ENCODE peak calls at places on chromosomes 12 and 14, in seven cellular contexts. P, K, Z, J, A, U and N are unnamed samples.

GRCh38 chr14:80055912-80056801 is 155.1 kb downstream of the DIO2 start:
- DNase-seq in P (peak; percentile 69), K (peak; percentile 70), Z (peak; percentile 62), J (peak; percentile 78), A (peak; percentile 73), U (peak; percentile 20), N (peak; percentile 46)

GRCh38 chr12:94545937-94546771 is 86.5 kb upstream of the CEP83 start:
- DNase-seq in P (peak; percentile 82), K (peak; percentile 80), Z (peak; percentile 78), J (peak; percentile 68), A (peak; percentile 82), U (peak; percentile 78), N (peak; percentile 52)

GRCh38 chr14:53494587-53494986 is 341.5 kb upstream of the DDHD1 start:
- DNase-seq in P (no peak), K (peak; percentile 77), Z (no peak), J (no peak), A (no peak), U (no peak), N (no peak)

GRCh38 chr14:74562515-74563232 is 49.4 kb downstream of the LTBP2 start:
- DNase-seq in P (no peak), K (peak; percentile 38), Z (peak; percentile 51), J (peak; percentile 36), A (no peak), U (no peak), N (no peak)

GRCh38 chr12:105226219-105226618 is 9.8 kb downstream of the APPL2 start:
- DNase-seq in P (no peak), K (peak; percentile 94), Z (no peak), J (peak; percentile 97), A (no peak), U (peak; percentile 93), N (peak; percentile 89)

GRCh38 chr14:103188691-103189480 is 65.6 kb downstream of the TNFAIP2 start:
- DNase-seq in P (peak; percentile 73), K (no peak), Z (peak; percentile 67), J (no peak), A (peak; percentile 36), U (no peak), N (no peak)

GRCh38 chr12:59695379-59695778 is 99.5 kb downstream of the SLC16A7 start:
- DNase-seq in P (no peak), K (peak; percentile 62), Z (no peak), J (peak; percentile 69), A (no peak), U (no peak), N (peak; percentile 20)

GRCh38 chr12:6091786-6092566 is 32.5 kb downstream of the VWF start:
- DNase-seq in P (no peak), K (no peak), Z (no peak), J (no peak), A (no peak), U (no peak), N (no peak)

GRCh38 chr12:109173443-109174240 is 57.3 kb downstream of the ACACB start:
- DNase-seq in P (no peak), K (no peak), Z (no peak), J (no peak), A (no peak), U (no peak), N (no peak)

GRCh38 chr12:122981036-122981471 is 573 bp downstream of the ARL6IP4 start:
- DNase-seq in P (peak; percentile 44), K (no peak), Z (no peak), J (no peak), A (peak; percentile 67), U (no peak), N (no peak)

GRCh38 chr14:69532561-69533335 is 41.9 kb downstream of the CCDC177 start:
- DNase-seq in P (peak; percentile 18), K (no peak), Z (no peak), J (no peak), A (no peak), U (no peak), N (no peak)

DNA sequence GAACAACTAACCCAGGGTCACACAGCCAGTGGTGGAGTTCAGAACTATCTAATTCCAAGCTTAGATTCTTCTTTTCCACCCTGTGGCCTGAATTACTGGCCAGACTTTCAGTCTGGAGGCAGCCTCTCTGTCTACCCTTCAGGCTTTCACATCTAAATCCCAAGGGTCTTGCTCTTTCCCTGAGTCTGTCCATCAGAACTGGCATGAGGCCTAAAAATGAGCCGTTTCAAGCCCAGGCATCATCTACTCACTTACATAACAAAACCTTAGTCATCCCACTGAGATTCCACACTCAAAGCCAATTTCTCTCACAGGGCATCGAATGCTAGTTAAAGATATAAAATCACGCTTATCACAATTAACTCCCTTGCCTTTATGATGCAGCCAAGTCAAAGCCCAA is 1.3 kb upstream of the PTGDR start:
- DNase-seq in P (no peak), K (peak; percentile 76), Z (no peak), J (peak; percentile 49), A (no peak), U (no peak), N (peak; percentile 53)
- H2AFZ ChIP-seq in P (no peak overlapping the region), K (no peak overlapping the region), Z (no peak overlapping the region), J (no peak overlapping the region), A (no peak overlapping the region), U (peak overlapping the region; percentile 23), N (no peak overlapping the region)

GRCh38 chr12:131132118-131132892 is 178.6 kb downstream of the ADGRD1 start:
- DNase-seq in P (peak; percentile 88), K (peak; percentile 51), Z (peak; percentile 93), J (peak; percentile 1), A (peak; percentile 91), U (peak; percentile 37), N (no peak)

GRCh38 chr12:131131077-131131807 is 177.5 kb downstream of the ADGRD1 start:
- DNase-seq in P (no peak), K (no peak), Z (no peak), J (no peak), A (no peak), U (no peak), N (no peak)

GRCh38 chr12:131130311-131130911 is 176.7 kb downstream of the ADGRD1 start:
- DNase-seq in P (no peak), K (no peak), Z (no peak), J (no peak), A (no peak), U (no peak), N (no peak)

GRCh38 chr12:131133015-131133905 is 179.6 kb downstream of the ADGRD1 start:
- DNase-seq in P (no peak), K (no peak), Z (no peak), J (no peak), A (no peak), U (no peak), N (no peak)

GRCh38 chr12:131131808-131132117 is 178.1 kb downstream of the ADGRD1 start:
- DNase-seq in P (no peak), K (no peak), Z (no peak), J (no peak), A (no peak), U (no peak), N (no peak)
- H3K27ac ChIP-seq in P (no peak overlapping the region), K (no peak overlapping the region), Z (no peak overlapping the region), J (no peak overlapping the region), A (no peak overlapping the region), U (no peak overlapping the region), N (no peak overlapping the region)

GRCh38 chr12:27083861-27084271 is 1.5 kb upstream of the C12orf71 start:
- DNase-seq in P (peak; percentile 37), K (peak; percentile 80), Z (no peak), J (peak; percentile 71), A (peak; percentile 75), U (no peak), N (peak; percentile 56)
- H2AFZ ChIP-seq in P (no peak overlapping the region), K (peak overlapping the region; percentile 5), Z (no peak overlapping the region), J (peak overlapping the region; percentile 67), A (no peak overlapping the region), U (no peak overlapping the region), N (peak overlapping the region; percentile 64)

DNA sequence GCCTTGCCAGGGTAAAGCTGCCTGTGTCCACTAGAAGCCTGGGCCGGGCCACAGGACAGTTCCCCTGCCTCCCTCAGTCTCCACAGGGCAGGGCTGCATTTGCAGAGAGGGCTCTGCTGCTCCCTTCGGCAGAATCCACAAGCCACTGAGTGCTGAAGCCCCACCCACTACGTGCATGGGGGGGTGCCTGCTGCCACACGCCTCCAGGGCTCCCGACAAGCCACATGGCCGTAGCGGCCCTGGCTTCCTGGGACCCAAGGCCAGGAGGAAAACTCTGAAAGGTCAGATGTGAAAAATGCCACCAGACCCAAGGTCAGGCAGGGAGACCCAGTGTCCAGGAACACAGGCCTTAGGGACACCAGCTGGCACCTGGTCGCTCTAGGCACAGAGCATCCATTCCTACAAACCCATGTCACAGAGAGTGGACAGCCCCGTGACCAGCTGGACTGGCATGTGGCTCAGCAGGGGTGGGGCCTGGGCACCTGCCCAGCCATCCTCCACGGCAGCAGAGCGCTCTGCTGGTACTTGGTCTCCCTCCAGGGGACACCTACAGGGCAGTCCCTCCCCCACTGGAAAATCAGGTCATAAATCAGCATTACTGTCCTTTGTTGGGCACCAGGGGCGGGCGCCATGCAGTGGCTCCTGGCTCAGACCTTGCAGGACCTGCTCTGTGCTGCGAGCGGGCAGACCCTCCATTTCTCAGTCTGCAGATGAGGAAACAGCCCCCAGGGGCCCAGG is 42.9 kb downstream of the CCDC85C start:
- DNase-seq in P (no peak), K (no peak), Z (no peak), J (no peak), A (no peak), U (no peak), N (no peak)
- H3K27ac ChIP-seq in P (no peak overlapping the region), K (no peak overlapping the region), Z (no peak overlapping the region), J (no peak overlapping the region), A (no peak overlapping the region), U (no peak overlapping the region), N (no peak overlapping the region)